ENCODE peak calls at places on chromosomes 4 and X, in four cellular contexts. One of them, this sample, is unnamed.

GRCh38 chr4:152016325-152016665 is 255.5 kb upstream of the GATB start:
- DNase-seq in B cell: no peak
- DNase-seq in MCF 10A: no peak
- DNase-seq in progenitor cell of endocrine pancreas: no peak
- DNase-seq in this sample: no peak

GRCh38 chrX:107451754-107452153 is 2.3 kb downstream of the FRMPD3 start:
- DNase-seq in progenitor cell of endocrine pancreas: no peak
- DNase-seq in MCF 10A: no peak
- DNase-seq in B cell: peak
- DNase-seq in this sample: no peak

GRCh38 chr4:25320374-25321172 is 8.0 kb downstream of the ZCCHC4 start:
- DNase-seq in MCF 10A: peak
- DNase-seq in B cell: no peak
- DNase-seq in progenitor cell of endocrine pancreas: no peak
- DNase-seq in this sample: peak

GRCh38 chrX:13028871-13029336 is 15.5 kb downstream of the FAM9C start:
- DNase-seq in MCF 10A: peak
- DNase-seq in B cell: no peak
- DNase-seq in progenitor cell of endocrine pancreas: no peak
- DNase-seq in this sample: no peak

GRCh38 chrX:49042581-49043219 is 457 bp downstream of the TFE3 start:
- DNase-seq in B cell: peak
- DNase-seq in progenitor cell of endocrine pancreas: no peak
- DNase-seq in MCF 10A: no peak
- DNase-seq in this sample: no peak

GRCh38 chr4:8919651-8920288 is 48.1 kb upstream of the HMX1 start:
- DNase-seq in B cell: no peak
- DNase-seq in MCF 10A: no peak
- DNase-seq in progenitor cell of endocrine pancreas: peak
- DNase-seq in this sample: no peak

GRCh38 chrX:101257448-101258259 is 33.5 kb downstream of the TAF7L start:
- DNase-seq in B cell: no peak
- DNase-seq in progenitor cell of endocrine pancreas: no peak
- DNase-seq in MCF 10A: no peak
- DNase-seq in this sample: no peak

GRCh38 chrX:133402042-133402453 is 13.2 kb downstream of the GPC4 start:
- DNase-seq in MCF 10A: peak
- DNase-seq in progenitor cell of endocrine pancreas: no peak
- DNase-seq in B cell: no peak
- DNase-seq in this sample: no peak

GRCh38 chr4:115145393-115146160 is 32.2 kb upstream of the NDST4 start:
- DNase-seq in B cell: no peak
- DNase-seq in MCF 10A: no peak
- DNase-seq in progenitor cell of endocrine pancreas: no peak
- DNase-seq in this sample: no peak

GRCh38 chr4:79334783-79335182 is 8.9 kb upstream of the NAA11 start:
- DNase-seq in B cell: no peak
- DNase-seq in MCF 10A: no peak
- DNase-seq in progenitor cell of endocrine pancreas: no peak
- DNase-seq in this sample: no peak

GRCh38 chrX:51148848-51149247 is 183.8 kb upstream of the NUDT10 start:
- DNase-seq in B cell: no peak
- DNase-seq in progenitor cell of endocrine pancreas: no peak
- DNase-seq in MCF 10A: peak
- DNase-seq in this sample: no peak

GRCh38 chr4:89469930-89470375 is 162.4 kb upstream of the GPRIN3 start:
- DNase-seq in progenitor cell of endocrine pancreas: no peak
- DNase-seq in MCF 10A: peak
- DNase-seq in B cell: peak
- DNase-seq in this sample: peak

GRCh38 chrX:39477438-39478120 is 620.2 kb downstream of the BCOR start:
- DNase-seq in MCF 10A: no peak
- DNase-seq in progenitor cell of endocrine pancreas: peak
- DNase-seq in B cell: peak
- DNase-seq in this sample: no peak

GRCh38 chrX:24899391-24899790 is 116.4 kb downstream of the ARX start:
- DNase-seq in B cell: no peak
- DNase-seq in progenitor cell of endocrine pancreas: no peak
- DNase-seq in MCF 10A: no peak
- DNase-seq in this sample: no peak

GRCh38 chr4:17077105-17077504 is 178.7 kb upstream of the LDB2 start:
- DNase-seq in progenitor cell of endocrine pancreas: no peak
- DNase-seq in B cell: no peak
- DNase-seq in MCF 10A: no peak
- DNase-seq in this sample: no peak

GRCh38 chr4:41887821-41888699 is 47.2 kb upstream of the TMEM33 start:
- DNase-seq in B cell: peak
- DNase-seq in progenitor cell of endocrine pancreas: no peak
- DNase-seq in MCF 10A: peak
- DNase-seq in this sample: no peak

GRCh38 chrX:14209034-14209433 is 179.3 kb upstream of the GEMIN8 start:
- DNase-seq in MCF 10A: no peak
- DNase-seq in progenitor cell of endocrine pancreas: no peak
- DNase-seq in B cell: no peak
- DNase-seq in this sample: no peak

GRCh38 chr4:114225462-114225861 is 246.0 kb upstream of the ARSJ start:
- DNase-seq in MCF 10A: no peak
- DNase-seq in B cell: no peak
- DNase-seq in progenitor cell of endocrine pancreas: no peak
- DNase-seq in this sample: no peak

DNA sequence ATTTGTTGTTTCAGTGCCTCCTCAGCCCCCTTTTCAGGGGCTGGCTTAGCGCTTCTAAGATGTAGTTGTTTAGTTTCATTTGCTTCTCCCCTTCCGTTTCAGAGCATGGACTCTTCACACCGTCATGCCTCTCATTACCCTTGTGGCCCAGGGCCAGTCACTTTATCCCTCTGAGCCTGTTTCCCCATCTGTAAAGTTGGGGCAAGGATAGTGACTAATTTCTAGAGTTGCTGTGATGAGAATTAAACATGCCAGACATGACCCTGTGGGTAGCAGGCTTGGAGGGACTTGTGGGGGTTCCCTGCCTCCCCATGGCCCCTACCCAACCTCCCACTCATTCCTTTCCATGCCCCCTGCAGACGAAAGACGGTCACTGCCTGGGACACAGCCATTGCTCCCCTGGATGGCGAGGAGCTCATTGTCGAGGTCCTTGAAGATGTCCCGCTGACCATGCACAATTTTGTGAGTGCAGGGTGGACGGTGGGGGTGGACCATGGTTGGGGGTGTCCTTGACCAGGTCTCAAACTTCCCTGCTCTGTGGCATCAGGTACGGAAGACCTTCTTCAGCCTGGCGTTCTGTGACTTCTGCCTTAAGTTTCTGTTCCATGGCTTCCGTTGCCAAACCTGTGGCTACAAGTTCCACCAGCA is 3.6 kb downstream of the ARAF start:
- DNase-seq in B cell: no peak
- DNase-seq in MCF 10A: no peak
- DNase-seq in progenitor cell of endocrine pancreas: no peak
- DNase-seq in this sample: no peak
- TF ChIP-seq CTCF in B cell: no peak
- TF ChIP-seq CTCF in MCF 10A: no peak
- TF ChIP-seq CTCF in progenitor cell of endocrine pancreas: no peak
- TF ChIP-seq CTCF in this sample: no peak

GRCh38 chrX:16039363-16039762 is 84.0 kb upstream of the GRPR start:
- DNase-seq in MCF 10A: no peak
- DNase-seq in progenitor cell of endocrine pancreas: no peak
- DNase-seq in B cell: no peak
- DNase-seq in this sample: no peak

GRCh38 chrX:16042980-16043379 is 80.4 kb upstream of the GRPR start:
- DNase-seq in progenitor cell of endocrine pancreas: no peak
- DNase-seq in B cell: no peak
- DNase-seq in MCF 10A: no peak
- DNase-seq in this sample: no peak

DNA sequence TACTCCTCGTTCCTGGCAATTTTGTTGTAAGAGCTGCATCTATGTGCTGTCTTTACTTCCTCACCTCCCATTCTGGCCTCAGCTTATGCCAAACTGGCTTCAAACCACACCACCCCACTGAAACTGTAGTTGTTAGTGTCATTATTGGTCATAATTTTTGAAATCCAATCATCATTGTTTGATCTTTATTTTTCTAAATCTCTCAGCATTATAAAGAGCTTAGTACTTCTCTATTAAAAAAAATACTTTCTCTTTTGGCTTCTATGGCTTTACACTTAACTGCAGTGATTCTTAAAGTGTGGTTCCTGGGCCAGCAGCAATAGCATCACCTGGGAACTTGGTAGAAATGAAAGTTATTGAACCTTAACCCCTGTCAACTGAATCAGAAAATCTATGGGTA is 83.5 kb upstream of the GRPR start:
- DNase-seq in B cell: no peak
- DNase-seq in progenitor cell of endocrine pancreas: no peak
- DNase-seq in MCF 10A: no peak
- DNase-seq in this sample: no peak
- TF ChIP-seq CTCF in B cell: no peak
- TF ChIP-seq CTCF in progenitor cell of endocrine pancreas: no peak
- TF ChIP-seq CTCF in MCF 10A: no peak
- TF ChIP-seq CTCF in this sample: no peak

DNA sequence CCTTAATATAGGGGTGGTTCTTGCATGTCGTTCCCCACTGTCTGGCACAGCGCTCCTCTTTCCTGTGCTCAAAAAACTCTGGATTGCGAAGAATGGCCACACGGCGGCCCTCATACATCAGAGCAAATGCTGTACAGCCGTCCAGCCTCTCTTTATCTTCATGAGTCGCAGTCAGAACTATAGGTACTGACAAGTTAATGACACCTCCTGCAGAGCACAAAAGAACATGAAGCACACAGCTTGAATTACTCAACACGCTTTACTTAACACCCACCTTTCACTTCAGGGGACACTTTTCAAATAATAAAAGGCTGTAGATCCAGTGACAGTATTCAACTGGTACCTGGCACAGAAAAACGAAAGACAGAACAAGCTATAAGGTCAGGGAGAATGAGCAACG is 65.3 kb downstream of the PAPSS1 start:
- DNase-seq in MCF 10A: no peak
- DNase-seq in B cell: no peak
- DNase-seq in progenitor cell of endocrine pancreas: no peak
- DNase-seq in this sample: peak
- TF ChIP-seq CTCF in MCF 10A: no peak
- TF ChIP-seq CTCF in B cell: no peak
- TF ChIP-seq CTCF in progenitor cell of endocrine pancreas: peak
- TF ChIP-seq CTCF in this sample: no peak

GRCh38 chr4:11428161-11428700 is 463 bp downstream of the HS3ST1 start:
- DNase-seq in progenitor cell of endocrine pancreas: no peak
- DNase-seq in B cell: peak
- DNase-seq in MCF 10A: no peak
- DNase-seq in this sample: peak
- TF ChIP-seq CTCF in progenitor cell of endocrine pancreas: no peak
- TF ChIP-seq CTCF in B cell: no peak
- TF ChIP-seq CTCF in MCF 10A: no peak
- TF ChIP-seq CTCF in this sample: no peak

GRCh38 chr4:137082051-137082450 is 450.2 kb downstream of the PCDH18 start:
- DNase-seq in B cell: no peak
- DNase-seq in MCF 10A: no peak
- DNase-seq in progenitor cell of endocrine pancreas: no peak
- DNase-seq in this sample: no peak
- TF ChIP-seq CTCF in B cell: no peak
- TF ChIP-seq CTCF in MCF 10A: no peak
- TF ChIP-seq CTCF in progenitor cell of endocrine pancreas: no peak
- TF ChIP-seq CTCF in this sample: no peak

GRCh38 chr4:54912155-54912554 is 213.2 kb downstream of the KDR start:
- DNase-seq in progenitor cell of endocrine pancreas: no peak
- DNase-seq in B cell: no peak
- DNase-seq in MCF 10A: no peak
- DNase-seq in this sample: no peak

GRCh38 chr4:54904953-54905352 is 220.4 kb downstream of the KDR start:
- DNase-seq in progenitor cell of endocrine pancreas: no peak
- DNase-seq in MCF 10A: no peak
- DNase-seq in B cell: no peak
- DNase-seq in this sample: no peak

GRCh38 chr4:54913751-54914526 is 211.5 kb downstream of the KDR start:
- DNase-seq in progenitor cell of endocrine pancreas: no peak
- DNase-seq in MCF 10A: peak
- DNase-seq in B cell: no peak
- DNase-seq in this sample: no peak

GRCh38 chr4:54909964-54910363 is 215.4 kb downstream of the KDR start:
- DNase-seq in MCF 10A: no peak
- DNase-seq in progenitor cell of endocrine pancreas: no peak
- DNase-seq in B cell: peak
- DNase-seq in this sample: no peak

GRCh38 chr4:54908744-54909143 is 216.7 kb downstream of the KDR start:
- DNase-seq in progenitor cell of endocrine pancreas: no peak
- DNase-seq in MCF 10A: no peak
- DNase-seq in B cell: no peak
- DNase-seq in this sample: no peak
- TF ChIP-seq CTCF in progenitor cell of endocrine pancreas: no peak
- TF ChIP-seq CTCF in MCF 10A: no peak
- TF ChIP-seq CTCF in B cell: no peak
- TF ChIP-seq CTCF in this sample: no peak

GRCh38 chr4:162959056-162959455 is 207.6 kb downstream of the NAF1 start:
- DNase-seq in progenitor cell of endocrine pancreas: no peak
- DNase-seq in MCF 10A: peak
- DNase-seq in B cell: peak
- DNase-seq in this sample: no peak
- TF ChIP-seq CTCF in progenitor cell of endocrine pancreas: peak
- TF ChIP-seq CTCF in MCF 10A: peak
- TF ChIP-seq CTCF in B cell: no peak
- TF ChIP-seq CTCF in this sample: no peak

DNA sequence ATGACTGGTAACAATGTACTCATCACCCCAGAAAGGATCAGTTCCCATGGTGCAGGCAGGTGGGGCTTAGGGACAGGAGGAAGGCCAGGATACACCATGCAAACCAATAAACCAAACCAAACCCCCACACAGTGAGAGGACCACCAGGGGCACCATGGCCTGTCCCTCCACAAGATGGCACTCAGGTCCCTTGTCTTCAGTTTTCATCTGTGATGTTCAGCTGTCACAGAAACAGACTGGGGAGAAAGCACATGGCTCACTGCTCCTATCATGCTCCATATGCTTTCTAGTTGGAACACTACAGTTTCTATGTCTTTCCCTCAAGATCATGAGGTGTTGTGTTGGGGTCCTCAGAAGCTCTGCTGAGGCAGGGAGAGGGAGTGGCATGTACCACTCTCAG is 10.1 kb downstream of the HS3ST1 start:
- DNase-seq in B cell: no peak
- DNase-seq in progenitor cell of endocrine pancreas: no peak
- DNase-seq in MCF 10A: no peak
- DNase-seq in this sample: no peak
- TF ChIP-seq CTCF in B cell: no peak
- TF ChIP-seq CTCF in progenitor cell of endocrine pancreas: no peak
- TF ChIP-seq CTCF in MCF 10A: no peak
- TF ChIP-seq CTCF in this sample: no peak

DNA sequence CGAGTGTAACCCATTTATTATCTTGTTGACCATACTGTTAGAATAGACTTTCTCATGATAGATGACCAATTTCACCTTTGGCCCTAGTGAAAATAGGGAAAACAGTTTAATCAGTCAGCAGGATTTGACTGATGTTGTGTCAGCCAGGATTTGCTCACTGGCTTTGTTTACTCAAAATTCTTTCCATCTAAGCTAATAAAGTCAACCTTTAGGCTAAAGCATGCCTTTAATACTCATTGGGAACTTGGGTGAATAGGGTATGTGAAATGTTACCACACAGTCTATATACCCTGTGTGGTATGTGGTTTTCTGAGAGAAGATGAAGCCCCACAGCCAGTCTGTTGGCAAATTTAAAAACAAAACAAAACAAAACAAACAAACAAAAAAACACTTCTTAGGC is 18.7 kb upstream of the SPANXB1 start:
- DNase-seq in MCF 10A: no peak
- DNase-seq in B cell: no peak
- DNase-seq in progenitor cell of endocrine pancreas: no peak
- DNase-seq in this sample: no peak
- TF ChIP-seq CTCF in MCF 10A: no peak
- TF ChIP-seq CTCF in B cell: no peak
- TF ChIP-seq CTCF in progenitor cell of endocrine pancreas: no peak
- TF ChIP-seq CTCF in this sample: no peak

This sample was measured in RWPE1.